ENCODE peak calls at places on chromosomes 5 and 9, in six cellular contexts. B is fibroblast of mammary gland, D is HAP-1, M is hepatic stellate cell, K is PC-9, N is right cardiac atrium. A is an unnamed sample.

GRCh38 chr9:134192951-134193731 is 28.8 kb upstream of the RNU6ATAC start:
- DNase-seq in B (no peak), D (no peak), M (no peak), K (no peak), N (peak; percentile 10), A (no peak)

GRCh38 chr9:68951879-68952659 is 61.8 kb downstream of the PRKACG start:
- DNase-seq in B (no peak), D (no peak), M (no peak), K (no peak), N (no peak), A (no peak)

GRCh38 chr5:16539169-16539666 is 73.6 kb upstream of the ZNF622 start:
- DNase-seq in B (peak; percentile 95), D (no peak), M (peak; percentile 84), K (peak; percentile 69), N (peak; percentile 81), A (peak; percentile 71)

GRCh38 chr5:139765409-139766217 is 30.0 kb upstream of the PSD2 start:
- DNase-seq in B (peak; percentile 60), D (peak; percentile 56), M (peak; percentile 86), K (peak; percentile 80), N (peak; percentile 75), A (peak; percentile 41)

GRCh38 chr9:114470121-114470520 is 35.2 kb downstream of the WHRN start:
- DNase-seq in B (no peak), D (no peak), M (no peak), K (no peak), N (no peak), A (no peak)

GRCh38 chr9:115058684-115059315 is 59.2 kb downstream of the TNC start:
- DNase-seq in B (peak; percentile 83), D (no peak), M (peak; percentile 48), K (no peak), N (peak; percentile 47), A (peak; percentile 47)

GRCh38 chr5:124668353-124669299 is 77.8 kb downstream of the ZNF608 start:
- DNase-seq in B (no peak), D (no peak), M (no peak), K (no peak), N (no peak), A (no peak)

GRCh38 chr5:160772854-160773253 is 79.2 kb downstream of the ATP10B start:
- DNase-seq in B (no peak), D (no peak), M (no peak), K (no peak), N (no peak), A (no peak)

GRCh38 chr9:96218821-96219614 is 83.0 kb downstream of the HSD17B3 start:
- DNase-seq in B (no peak), D (no peak), M (no peak), K (peak; percentile 15), N (peak; percentile 25), A (no peak)

GRCh38 chr5:149636861-149637246 is 55.6 kb downstream of the ARHGEF37 start:
- DNase-seq in B (peak; percentile 76), D (peak; percentile 63), M (peak; percentile 72), K (peak; percentile 35), N (no peak), A (no peak)

GRCh38 chr9:15007698-15008097 is 97.5 kb upstream of the FREM1 start:
- DNase-seq in B (no peak), D (no peak), M (no peak), K (no peak), N (no peak), A (no peak)

GRCh38 chr9:69542048-69542447 is 130.1 kb downstream of the APBA1 start:
- DNase-seq in B (no peak), D (no peak), M (no peak), K (no peak), N (no peak), A (no peak)

GRCh38 chr9:77534376-77535057 is 113.6 kb downstream of the GNA14 start:
- DNase-seq in B (no peak), D (no peak), M (no peak), K (no peak), N (no peak), A (no peak)

GRCh38 chr5:1550287-1551076 is 26.7 kb upstream of the LPCAT1 start:
- DNase-seq in B (no peak), D (no peak), M (no peak), K (no peak), N (no peak), A (no peak)

GRCh38 chr5:149125386-149125891 is 15.9 kb upstream of the ABLIM3 start:
- DNase-seq in B (no peak), D (no peak), M (no peak), K (peak; percentile 75), N (no peak), A (no peak)

GRCh38 chr9:108331596-108331995 is 524.2 kb downstream of the ACTL7B start:
- DNase-seq in B (no peak), D (no peak), M (no peak), K (no peak), N (no peak), A (no peak)

GRCh38 chr9:132234501-132235045 is 72.7 kb downstream of the NTNG2 start:
- DNase-seq in B (no peak), D (no peak), M (no peak), K (no peak), N (no peak), A (no peak)

GRCh38 chr9:98848450-98849149 is 41.1 kb downstream of the GALNT12 start:
- DNase-seq in B (peak; percentile 88), D (peak; percentile 80), M (peak; percentile 81), K (peak; percentile 90), N (peak; percentile 93), A (peak; percentile 80)